ENCODE peak calls at places on chromosomes 16 and 17, in eight cellular contexts. S, M, P, Y, Q, V, A and N are unnamed samples.

GRCh38 chr16:3596101-3596861 is 15.1 kb downstream of the SLX4 start:
- DNase-seq in S (no peak), M (no peak), Y (no peak), Q (no peak), A (no peak), P (no peak), V (no peak), N (no peak)

GRCh38 chr17:49691086-49691676 is 13.3 kb upstream of the SPOP start:
- DNase-seq in V (no peak), A (no peak), Y (no peak), S (no peak), Q (no peak), P (no peak), M (no peak), N (no peak)

GRCh38 chr17:3669548-3669947 is 936 bp downstream of the EMC6 start:
- DNase-seq in A (no peak), Q (no peak), Y (no peak), V (peak), M (no peak), S (no peak), P (no peak), N (no peak)

GRCh38 chr17:46125831-46126230 is 67.4 kb downstream of the KANSL1 start:
- DNase-seq in Y (no peak), V (no peak), S (no peak), Q (no peak), M (no peak), A (no peak), P (no peak), N (no peak)

GRCh38 chr16:28494141-28494851 is at the start of gene APOBR:
- DNase-seq in A (peak), Q (peak), P (no peak), V (no peak), S (no peak), Y (peak), M (peak), N (peak)

GRCh38 chr16:85162478-85163277 is 50.4 kb upstream of the CIBAR2 start:
- DNase-seq in A (no peak), Y (no peak), M (no peak), P (no peak), S (peak), Q (no peak), V (peak), N (no peak)

GRCh38 chr17:38352245-38353083 is 820 bp downstream of the SOCS7 start:
- DNase-seq in Q (peak), P (peak), V (peak), A (peak), Y (no peak), M (peak), S (no peak), N (peak)

GRCh38 chr17:59424331-59424730 is 92.9 kb downstream of the YPEL2 start:
- DNase-seq in P (no peak), S (no peak), A (no peak), Y (no peak), V (no peak), M (no peak), Q (no peak), N (no peak)

GRCh38 chr17:79087428-79088143 is 13.0 kb downstream of the ENGASE start:
- DNase-seq in S (no peak), Y (peak), V (peak), A (peak), Q (peak), P (peak), M (peak), N (peak)

GRCh38 chr17:59160203-59161025 is 4.9 kb downstream of the PRR11 start:
- DNase-seq in V (no peak), M (no peak), Q (no peak), S (no peak), Y (no peak), P (no peak), A (no peak), N (no peak)

GRCh38 chr16:11205754-11206459 is 50.1 kb downstream of the SOCS1 start:
- DNase-seq in V (no peak), M (peak), Q (no peak), A (no peak), S (no peak), P (no peak), Y (no peak), N (no peak)